ENCODE peak calls at places on chromosomes 2 and 18, in four cellular contexts. F, C, E and O are unnamed samples.
A peak's percentile ranks its signal among the peaks of the same experiment; 100 is the strongest.

GRCh38 chr2:11024010-11024615 is 112.4 kb downstream of the KCNF1 start:
- DNase-seq in F (no peak), C (no peak), E (no peak), O (no peak)

GRCh38 chr2:9463698-9464034 is 10.7 kb upstream of the IAH1 start:
- DNase-seq in F (no peak), C (no peak), E (no peak), O (no peak)

GRCh38 chr2:114762986-114763385 is 320.5 kb downstream of the DPP10 start:
- DNase-seq in F (no peak), C (no peak), E (no peak), O (no peak)

GRCh38 chr2:222722327-222722946 is 51.0 kb downstream of the MOGAT1 start:
- DNase-seq in F (no peak), C (no peak), E (peak; percentile 64), O (no peak)

GRCh38 chr18:59238385-59238784 is 18.4 kb downstream of the GRP start:
- DNase-seq in F (no peak), C (no peak), E (no peak), O (no peak)

GRCh38 chr18:41906528-41907256 is 48.3 kb upstream of the PIK3C3 start:
- DNase-seq in F (peak; percentile 15), C (peak; percentile 55), E (peak; percentile 33), O (no peak)

GRCh38 chr2:120344991-120345975 is 653 bp upstream of the INHBB start:
- DNase-seq in F (no peak), C (no peak), E (no peak), O (peak; percentile 68)

GRCh38 chr2:72330673-72331072 is 183.0 kb upstream of the CYP26B1 start:
- DNase-seq in F (no peak), C (no peak), E (no peak), O (no peak)

GRCh38 chr2:109272461-109272860 is 143.5 kb downstream of the SH3RF3 start:
- DNase-seq in F (no peak), C (no peak), E (no peak), O (no peak)

GRCh38 chr2:149070681-149071355 is 32.3 kb downstream of the LYPD6B start:
- DNase-seq in F (no peak), C (no peak), E (no peak), O (no peak)

GRCh38 chr18:34659579-34660517 is 50.2 kb upstream of the DTNA start:
- DNase-seq in F (peak; percentile 56), C (no peak), E (no peak), O (no peak)

GRCh38 chr18:78753240-78753639 is 226.4 kb upstream of the SALL3 start:
- DNase-seq in F (no peak), C (no peak), E (no peak), O (no peak)

GRCh38 chr2:174027956-174028355 is 62.8 kb upstream of the SP3 start:
- DNase-seq in F (no peak), C (no peak), E (no peak), O (no peak)

GRCh38 chr18:74774486-74774885 is 176.8 kb downstream of the ZNF407 start:
- DNase-seq in F (no peak), C (no peak), E (no peak), O (no peak)

GRCh38 chr2:135456431-135456830 is 74.6 kb downstream of the ZRANB3 start:
- DNase-seq in F (no peak), C (no peak), E (no peak), O (no peak)
- TF ChIP-seq EGR1 in F (no peak), C (no peak), E (no peak), O (no peak)

GRCh38 chr2:240784629-240785423 is 35.2 kb downstream of the KIF1A start:
- DNase-seq in F (no peak), C (no peak), E (no peak), O (no peak)
- H3K36me3 ChIP-seq in F (no peaks in the 10 kb centered on the region), C (no peaks in the 10 kb centered on the region), E (no peaks in the 10 kb centered on the region), O (peaks cover 18% of the 10 kb centered on the region)

DNA sequence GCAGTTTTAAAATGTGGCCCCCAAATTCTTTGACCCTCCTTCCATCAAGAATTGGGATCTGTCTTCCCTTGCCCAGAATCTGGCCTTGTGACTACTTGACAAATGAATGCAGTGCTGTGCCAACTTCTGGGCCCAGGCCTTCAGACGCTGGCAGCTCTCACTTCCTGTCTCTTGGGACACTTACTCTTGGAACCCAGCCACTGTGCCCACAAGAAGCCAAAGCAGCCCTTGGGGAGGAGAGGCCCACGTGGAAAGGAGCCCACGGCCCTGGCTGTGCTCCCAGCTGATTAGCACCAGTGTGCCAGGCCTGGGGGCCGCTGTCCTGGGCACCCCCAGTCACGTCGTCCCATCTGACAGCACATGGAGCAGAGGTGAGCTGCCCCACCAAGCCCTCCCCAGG is 56.6 kb downstream of the RPL37A start:
- DNase-seq in F (no peak), C (no peak), E (no peak), O (no peak)
- TF ChIP-seq EGR1 in F (no peak), C (no peak), E (no peak), O (no peak)

DNA sequence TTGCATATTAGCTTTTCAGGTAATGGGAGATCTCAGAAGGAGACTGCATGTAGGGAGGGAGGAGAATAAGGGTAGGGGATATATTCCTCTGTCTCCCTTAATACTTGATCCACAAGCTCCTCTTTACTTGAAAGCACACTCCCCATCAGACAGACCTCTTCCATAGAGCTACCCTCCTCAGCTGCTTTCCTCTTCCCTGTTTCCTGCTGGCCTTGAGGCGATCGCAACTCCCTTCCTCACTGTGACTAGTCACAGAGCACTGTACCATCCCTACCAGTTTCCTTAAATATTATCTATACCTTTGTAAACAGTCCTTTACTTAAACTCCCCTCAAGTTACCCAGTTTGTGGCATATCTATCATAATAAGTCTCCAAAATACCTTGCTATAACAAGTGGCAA is 10.9 kb downstream of the ROCK1 start:
- DNase-seq in F (no peak), C (no peak), E (no peak), O (no peak)
- H3K36me3 ChIP-seq in F (no peaks in the 10 kb centered on the region), C (no peaks in the 10 kb centered on the region), E (peaks cover 3% of the 10 kb centered on the region), O (no peaks in the 10 kb centered on the region)

DNA sequence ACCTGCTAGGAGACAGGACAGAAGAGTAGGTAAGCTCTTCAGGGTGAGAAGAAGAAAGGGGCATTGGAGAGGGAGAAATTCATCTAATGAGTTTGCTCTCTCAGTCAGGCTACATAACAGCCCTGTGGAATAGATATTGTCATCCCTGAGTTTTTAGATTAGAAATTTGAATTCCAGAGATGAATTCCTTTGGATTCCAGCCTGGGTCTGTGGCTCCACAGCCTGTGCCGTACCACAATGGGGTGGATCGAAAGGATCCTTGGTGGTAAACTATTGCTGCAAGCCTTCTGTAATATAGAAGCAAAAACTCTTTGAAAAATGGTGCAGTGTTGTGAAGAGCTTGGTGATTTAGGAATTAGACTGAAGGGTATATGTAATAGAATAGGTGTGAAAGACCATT is 21.0 kb downstream of the MYO1B start:
- DNase-seq in F (no peak), C (no peak), E (no peak), O (no peak)
- TF ChIP-seq EGR1 in F (no peak), C (no peak), E (no peak), O (no peak)

DNA sequence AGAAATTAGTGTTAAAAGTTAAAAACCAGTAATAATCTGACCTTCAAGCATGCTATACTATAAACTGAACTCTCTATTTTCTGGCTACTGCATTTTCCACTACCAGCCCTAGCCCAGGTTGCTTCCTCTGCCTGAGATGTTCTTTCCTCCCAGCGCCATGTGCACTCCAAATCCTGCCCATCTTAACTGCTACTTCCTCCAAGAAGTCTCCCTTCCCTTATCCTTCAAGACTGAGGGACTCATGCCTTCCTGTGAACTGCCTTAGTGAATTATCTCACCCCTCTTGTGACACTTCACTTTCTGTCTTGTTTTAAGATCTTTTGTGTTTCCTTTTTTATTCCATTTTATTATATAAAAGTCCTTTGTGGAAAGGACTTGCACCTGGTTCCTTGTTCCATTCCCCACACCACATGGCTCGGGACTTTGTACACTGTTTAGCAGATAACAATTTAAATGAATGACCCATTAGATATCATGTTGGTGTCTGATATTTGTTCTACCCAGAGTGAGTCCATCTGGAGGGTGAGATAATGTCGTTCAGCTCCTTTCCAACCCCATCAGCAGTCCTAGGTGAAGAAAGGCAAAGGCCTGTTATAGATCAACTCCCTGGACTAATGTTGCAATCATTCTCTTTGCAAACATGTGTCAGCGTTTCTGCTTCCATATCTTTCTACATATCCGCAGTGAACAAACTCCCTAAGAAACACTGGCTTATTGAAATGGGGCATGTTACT is 20.9 kb upstream of the AGFG1 start:
- DNase-seq in F (no peak), C (peak; percentile 88), E (no peak), O (no peak)
- H3K36me3 ChIP-seq in F (no peaks in the 10 kb centered on the region), C (no peaks in the 10 kb centered on the region), E (no peaks in the 10 kb centered on the region), O (no peaks in the 10 kb centered on the region)